ENCODE peak calls at places on chromosomes 7 and 10, in six cellular contexts. B is fibroblast of villous mesenchyme; O is BE2C; H is astrocyte; F is H1; D is CD4-positive, CD25-positive, alpha-beta regulatory T cell. N is an unnamed sample.

GRCh38 chr7:135678612-135679575 is 16.6 kb downstream of the STMP1 start:
- DNase-seq in D (no peak), O (no peak), H (peak), B (no peak), F (no peak), N (no peak)

GRCh38 chr7:90212149-90212495 is 582 bp downstream of the STEAP2 start:
- DNase-seq in D (no peak), B (no peak), O (no peak), F (no peak), H (no peak), N (no peak)

GRCh38 chr7:27176343-27176731 is 2.2 kb upstream of the HOXA10 start:
- DNase-seq in O (no peak), D (no peak), H (no peak), F (no peak), B (no peak), N (no peak)

GRCh38 chr10:98364432-98365102 is 50.4 kb downstream of the PYROXD2 start:
- DNase-seq in D (no peak), H (no peak), F (no peak), O (no peak), B (no peak), N (no peak)

GRCh38 chr7:5421626-5422323 is 1.9 kb downstream of the TNRC18 start:
- DNase-seq in D (no peak), O (no peak), B (peak), H (peak), F (no peak), N (no peak)

GRCh38 chr7:101099969-101100781 is 14.9 kb downstream of the TRIM56 start:
- DNase-seq in H (peak), D (peak), B (peak), O (peak), F (peak), N (peak)

GRCh38 chr10:88131561-88132139 is 268.2 kb downstream of the PTEN start:
- DNase-seq in B (peak), F (no peak), H (peak), D (no peak), O (no peak), N (no peak)

GRCh38 chr7:43878867-43879266 is 9.6 kb upstream of the MRPS24 start:
- DNase-seq in B (peak), O (no peak), H (peak), F (no peak), D (no peak), N (no peak)

GRCh38 chr7:3916146-3916545 is 615.1 kb downstream of the SDK1 start:
- DNase-seq in D (no peak), F (no peak), B (peak), H (peak), O (no peak), N (no peak)

GRCh38 chr10:99711129-99711719 is 20.7 kb downstream of the COX15 start:
- DNase-seq in F (no peak), D (peak), B (peak), O (peak), H (peak), N (no peak)

GRCh38 chr7:42406358-42406757 is 169.3 kb upstream of the GLI3 start:
- DNase-seq in F (no peak), H (no peak), B (no peak), O (no peak), D (no peak), N (no peak)

GRCh38 chr7:3134715-3135114 is 91.0 kb upstream of the CARD11 start:
- DNase-seq in H (peak), B (no peak), D (no peak), O (no peak), F (no peak), N (no peak)

GRCh38 chr7:124171068-124171467 is 138.2 kb upstream of the TMEM229A start:
- DNase-seq in O (peak), H (no peak), F (no peak), B (peak), D (no peak), N (peak)

GRCh38 chr10:130206216-130206737 is 70.1 kb downstream of the GLRX3 start:
- DNase-seq in O (no peak), H (no peak), D (no peak), F (no peak), B (no peak), N (no peak)

GRCh38 chr7:26183545-26184282 is 16.8 kb downstream of the HNRNPA2B1 start:
- DNase-seq in O (no peak), H (no peak), B (no peak), D (no peak), F (no peak), N (no peak)

GRCh38 chr10:59463909-59464308 is 101.6 kb upstream of the FAM13C start:
- DNase-seq in O (no peak), F (no peak), B (no peak), H (peak), D (no peak), N (no peak)

GRCh38 chr7:106057962-106058901 is 53.9 kb downstream of the SYPL1 start:
- DNase-seq in F (no peak), B (no peak), H (no peak), D (peak), O (peak), N (no peak)

GRCh38 chr7:7433736-7434260 is 101.9 kb downstream of the COL28A1 start:
- DNase-seq in O (no peak), D (no peak), H (no peak), F (no peak), B (peak), N (no peak)

GRCh38 chr10:23338155-23338828 is 6.3 kb downstream of the C10orf67 start:
- DNase-seq in D (no peak), H (peak), F (no peak), O (no peak), B (peak), N (peak)

GRCh38 chr7:156059374-156059773 is 247.1 kb upstream of the SHH start:
- DNase-seq in D (no peak), F (no peak), H (no peak), B (no peak), O (no peak), N (no peak)

GRCh38 chr10:112887968-112888367 is 62.1 kb upstream of the TCF7L2 start:
- DNase-seq in F (no peak), B (no peak), D (no peak), H (no peak), O (no peak), N (no peak)

GRCh38 chr7:148700693-148701092 is 2.0 kb downstream of the CUL1 start:
- DNase-seq in O (peak), D (peak), B (peak), H (peak), F (no peak), N (no peak)

GRCh38 chr10:109978481-109978880 is 29.3 kb upstream of the ADD3 start:
- DNase-seq in D (peak), O (peak), H (peak), F (no peak), B (peak), N (no peak)

GRCh38 chr10:11367505-11367904 is 243.9 kb downstream of the USP6NL start:
- DNase-seq in D (no peak), O (no peak), B (no peak), F (no peak), H (no peak), N (no peak)

GRCh38 chr7:33733865-33734650 is 171.3 kb upstream of the BMPER start:
- DNase-seq in O (no peak), B (no peak), F (no peak), D (no peak), H (no peak), N (no peak)

GRCh38 chr7:30971440-30971839 is 7.7 kb downstream of the GHRHR start:
- DNase-seq in B (no peak), H (no peak), F (no peak), O (no peak), D (no peak), N (no peak)

GRCh38 chr10:128914681-128915080 is 552.4 kb upstream of the MGMT start:
- DNase-seq in H (no peak), F (no peak), D (no peak), B (no peak), O (no peak), N (no peak)

GRCh38 chr10:100339236-100339635 is 7.8 kb upstream of the SCD start:
- DNase-seq in O (no peak), B (no peak), D (no peak), F (no peak), H (no peak), N (no peak)

GRCh38 chr7:37092548-37092947 is 356.1 kb downstream of the ELMO1 start:
- DNase-seq in D (no peak), H (no peak), F (no peak), O (no peak), B (no peak), N (no peak)

GRCh38 chr7:95794917-95795515 is 22.7 kb downstream of the DYNC1I1 start:
- DNase-seq in O (peak), F (no peak), H (no peak), B (peak), D (peak), N (no peak)

GRCh38 chr10:11205026-11205772 is 187.5 kb downstream of the CELF2 start:
- DNase-seq in H (no peak), B (no peak), O (no peak), F (no peak), D (no peak), N (no peak)

GRCh38 chr10:123445336-123445735 is 220.8 kb upstream of the GPR26 start:
- DNase-seq in F (no peak), O (no peak), H (no peak), D (no peak), B (no peak), N (no peak)

GRCh38 chr7:106045139-106045538 is 67.0 kb downstream of the SYPL1 start:
- DNase-seq in H (no peak), O (no peak), D (no peak), F (no peak), B (no peak), N (no peak)

GRCh38 chr7:714251-714671 is 12.2 kb upstream of the DNAAF5 start:
- DNase-seq in H (no peak), D (no peak), B (no peak), O (no peak), F (no peak), N (no peak)

GRCh38 chr7:711093-711966 is 15.2 kb upstream of the DNAAF5 start:
- DNase-seq in F (no peak), H (no peak), B (no peak), O (no peak), D (no peak), N (no peak)

GRCh38 chr7:711967-712600 is 14.4 kb upstream of the DNAAF5 start:
- DNase-seq in F (no peak), H (no peak), O (no peak), B (no peak), D (no peak), N (no peak)

GRCh38 chr7:713488-714230 is 12.8 kb upstream of the DNAAF5 start:
- DNase-seq in F (no peak), H (no peak), D (no peak), O (no peak), B (no peak), N (no peak)

DNA sequence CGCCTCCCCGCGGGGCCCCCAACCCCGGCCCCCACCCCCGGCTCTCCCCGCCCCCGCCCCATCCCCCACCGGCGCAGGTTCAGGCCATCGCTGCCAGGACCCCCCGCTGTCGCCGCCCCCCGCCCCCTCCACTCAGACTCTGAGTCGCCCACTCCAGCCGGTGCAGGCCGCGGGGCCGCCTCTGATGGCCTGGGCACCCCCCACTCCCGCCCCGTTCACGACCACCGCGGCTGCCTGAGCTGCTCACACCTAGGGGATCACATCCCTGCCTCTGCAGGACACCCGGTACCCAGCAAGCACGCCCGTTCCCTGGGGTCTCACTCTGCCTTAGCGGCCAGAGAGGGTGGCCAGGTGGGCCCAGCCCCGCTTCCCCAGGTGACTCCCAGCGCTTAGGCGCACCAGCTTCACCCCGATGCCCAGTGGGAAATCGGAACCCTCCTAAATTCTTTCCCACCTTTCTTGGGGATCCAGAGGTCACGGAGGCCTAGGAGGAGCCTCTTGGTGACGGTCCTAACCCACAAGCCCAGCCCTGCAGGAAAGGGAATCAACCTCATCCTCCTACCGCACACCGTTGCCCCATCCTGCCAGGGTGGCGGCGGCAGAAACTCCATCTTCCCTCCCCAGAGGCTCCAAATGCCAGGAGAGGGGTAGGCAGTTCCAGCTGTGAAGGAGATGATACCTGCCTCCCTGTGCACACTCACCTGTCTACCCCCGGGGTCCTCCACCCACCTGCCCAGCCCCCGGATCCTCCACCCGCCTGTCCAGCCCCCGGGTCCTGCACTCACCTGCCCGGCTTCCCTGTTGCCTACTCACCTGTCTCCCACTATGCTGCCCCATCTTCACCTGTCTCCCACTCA is 13.7 kb upstream of the DNAAF5 start:
- DNase-seq in D (no peak), B (no peak), F (no peak), H (no peak), O (no peak), N (no peak)
- H3K4me3 ChIP-seq in D (no peak), B (no peak), F (peak), H (no peak), O (no peak), N (peak)

GRCh38 chr10:61000769-61001730 is 57.1 kb upstream of the RHOBTB1 start:
- DNase-seq in D (no peak), H (peak), F (no peak), O (peak), B (no peak), N (no peak)
- H3K4me3 ChIP-seq in D (no peak), H (peak), F (peak), O (peak), B (peak), N (peak)

DNA sequence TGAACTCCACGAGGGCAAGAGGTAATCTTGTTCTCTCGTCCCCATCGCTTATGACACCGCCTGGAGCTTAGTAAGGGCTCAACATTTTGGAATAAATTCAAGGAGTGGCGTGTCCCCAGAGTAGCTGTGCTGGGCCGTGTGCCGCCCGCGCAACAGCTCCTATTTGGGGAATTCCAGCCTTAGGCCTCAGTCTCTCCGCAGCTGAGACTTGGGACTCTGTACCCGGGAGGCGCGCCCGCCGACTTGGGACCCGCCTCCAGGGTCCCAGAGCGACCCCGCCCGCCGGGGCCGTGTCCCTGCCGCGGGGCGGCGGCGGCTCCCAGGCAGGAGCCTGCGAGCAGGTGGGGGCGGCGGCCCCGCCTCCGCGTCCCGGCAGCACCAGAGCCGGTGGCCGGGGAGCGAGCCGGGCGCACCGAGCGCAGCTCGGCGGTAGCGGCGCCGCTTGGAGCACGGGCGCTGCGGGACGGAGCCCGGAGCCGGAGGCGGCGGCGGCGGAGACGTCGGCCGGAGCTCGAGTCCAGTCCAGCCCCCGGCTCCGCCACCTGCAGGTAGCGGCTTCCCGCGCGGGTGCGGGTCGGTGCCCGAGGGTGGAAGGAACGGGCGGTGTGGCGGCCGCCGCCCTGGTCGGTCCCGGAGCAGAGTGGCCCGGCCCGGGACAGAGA is at the start of gene WIPF3:
- DNase-seq in O (peak), H (no peak), F (no peak), B (no peak), D (no peak), N (no peak)
- H3K4me3 ChIP-seq in O (no peak), H (peak), F (peak), B (no peak), D (no peak), N (peak)

GRCh38 chr7:98284335-98285036 is 3.0 kb downstream of the BRI3 start:
- DNase-seq in D (no peak), H (peak), F (no peak), B (peak), O (peak), N (peak)

GRCh38 chr7:98283127-98283886 is 1.8 kb downstream of the BRI3 start:
- DNase-seq in B (peak), F (no peak), H (peak), D (no peak), O (no peak), N (no peak)

GRCh38 chr7:98285132-98286092 is 3.9 kb downstream of the BRI3 start:
- DNase-seq in D (no peak), F (no peak), B (no peak), H (no peak), O (no peak), N (no peak)

GRCh38 chr7:98282727-98283126 is 1.2 kb downstream of the BRI3 start:
- DNase-seq in F (no peak), H (no peak), O (no peak), B (peak), D (no peak), N (no peak)

GRCh38 chr7:98283887-98284222 is 2.4 kb downstream of the BRI3 start:
- DNase-seq in D (no peak), H (no peak), B (no peak), O (no peak), F (no peak), N (no peak)
- H3K4me3 ChIP-seq in D (no peak), H (peak), B (peak), O (no peak), F (no peak), N (peak)

GRCh38 chr7:158367634-158367982 is 220.0 kb downstream of the PTPRN2 start:
- DNase-seq in O (no peak), B (no peak), H (no peak), D (no peak), F (no peak), N (no peak)

GRCh38 chr7:158366916-158367633 is 220.5 kb downstream of the PTPRN2 start:
- DNase-seq in O (no peak), D (no peak), B (no peak), H (no peak), F (no peak), N (no peak)

GRCh38 chr7:158362912-158363905 is 224.4 kb downstream of the PTPRN2 start:
- DNase-seq in H (no peak), O (no peak), F (no peak), B (no peak), D (no peak), N (no peak)

GRCh38 chr7:158366346-158366745 is 221.3 kb downstream of the PTPRN2 start:
- DNase-seq in O (peak), B (no peak), H (no peak), F (no peak), D (no peak), N (no peak)

DNA sequence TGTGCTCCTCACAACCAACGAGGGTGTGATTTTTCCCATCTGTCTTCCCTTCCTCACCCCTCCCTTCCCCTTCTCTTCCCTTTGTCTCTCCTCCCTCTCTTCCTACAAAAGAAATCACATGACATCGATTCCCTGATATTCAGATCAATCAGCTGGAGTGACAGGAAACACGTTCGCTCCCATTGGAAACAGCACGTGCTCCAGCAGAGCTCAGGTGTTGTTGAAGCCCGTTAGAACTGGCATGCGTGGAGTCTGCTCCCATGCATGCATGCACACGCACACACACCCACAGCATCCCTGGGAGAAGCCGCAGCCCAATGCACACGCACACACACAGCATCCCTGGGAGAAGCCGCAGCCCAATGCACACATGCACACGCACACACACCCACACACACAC is 222.3 kb downstream of the PTPRN2 start:
- DNase-seq in F (no peak), H (no peak), B (no peak), O (no peak), D (no peak), N (no peak)
- H3K4me3 ChIP-seq in F (no peak), H (no peak), B (no peak), O (no peak), D (no peak), N (no peak)

N was measured in AG04449.